ENCODE peak calls at places on chromosomes 2 and 18, in four cellular contexts. One of them, this sample, is unnamed.

GRCh38 chr2:47072728-47073191 is 82.3 kb downstream of the STPG4 start:
- DNase-seq in body of pancreas: no peak
- DNase-seq in mucosa of descending colon: peak; percentile 49
- DNase-seq in tibial nerve: peak; percentile 40
- DNase-seq in this sample: no peak

GRCh38 chr2:166147883-166148282 is 20.1 kb upstream of the SCN1A start:
- DNase-seq in mucosa of descending colon: no peak
- DNase-seq in tibial nerve: no peak
- DNase-seq in body of pancreas: no peak
- DNase-seq in this sample: no peak

GRCh38 chr2:2912731-2913130 is 464.9 kb downstream of the EIPR1 start:
- DNase-seq in mucosa of descending colon: no peak
- DNase-seq in tibial nerve: no peak
- DNase-seq in body of pancreas: no peak
- DNase-seq in this sample: no peak

GRCh38 chr2:158129037-158129436 is 27.4 kb downstream of the UPP2 start:
- DNase-seq in mucosa of descending colon: no peak
- DNase-seq in tibial nerve: no peak
- DNase-seq in body of pancreas: no peak
- DNase-seq in this sample: no peak

GRCh38 chr2:222904557-222905258 is 43.9 kb downstream of the ACSL3 start:
- DNase-seq in body of pancreas: no peak
- DNase-seq in mucosa of descending colon: no peak
- DNase-seq in tibial nerve: no peak
- DNase-seq in this sample: no peak

GRCh38 chr2:186912979-186913378 is 64.0 kb upstream of the ZSWIM2 start:
- DNase-seq in tibial nerve: no peak
- DNase-seq in mucosa of descending colon: no peak
- DNase-seq in body of pancreas: no peak
- DNase-seq in this sample: no peak

GRCh38 chr2:105737980-105738657 is 6.6 kb upstream of the NCK2 start:
- DNase-seq in body of pancreas: no peak
- DNase-seq in tibial nerve: no peak
- DNase-seq in mucosa of descending colon: no peak
- DNase-seq in this sample: no peak

GRCh38 chr2:126986788-126987187 is 88.1 kb downstream of the TEX51 start:
- DNase-seq in body of pancreas: no peak
- DNase-seq in tibial nerve: no peak
- DNase-seq in mucosa of descending colon: no peak
- DNase-seq in this sample: no peak

GRCh38 chr2:235976956-235977355 is 191.2 kb downstream of the GBX2 start:
- DNase-seq in tibial nerve: no peak
- DNase-seq in mucosa of descending colon: no peak
- DNase-seq in body of pancreas: no peak
- DNase-seq in this sample: no peak

GRCh38 chr2:153299809-153300208 is 178.8 kb downstream of the RPRM start:
- DNase-seq in mucosa of descending colon: no peak
- DNase-seq in tibial nerve: no peak
- DNase-seq in body of pancreas: no peak
- DNase-seq in this sample: no peak

GRCh38 chr2:138922973-138923563 is 142.9 kb upstream of the NXPH2 start:
- DNase-seq in mucosa of descending colon: no peak
- DNase-seq in body of pancreas: no peak
- DNase-seq in tibial nerve: no peak
- DNase-seq in this sample: no peak

GRCh38 chr2:64869126-64869525 is 120.1 kb upstream of the SLC1A4 start:
- DNase-seq in tibial nerve: no peak
- DNase-seq in mucosa of descending colon: no peak
- DNase-seq in body of pancreas: no peak
- DNase-seq in this sample: no peak

GRCh38 chr2:150624001-150624401 is 136.5 kb upstream of the RND3 start:
- DNase-seq in body of pancreas: no peak
- DNase-seq in mucosa of descending colon: no peak
- DNase-seq in tibial nerve: no peak
- DNase-seq in this sample: no peak

GRCh38 chr2:14678754-14679153 is 46.2 kb downstream of the LRATD1 start:
- DNase-seq in body of pancreas: no peak
- DNase-seq in mucosa of descending colon: no peak
- DNase-seq in tibial nerve: no peak
- DNase-seq in this sample: no peak

GRCh38 chr2:224909885-224910517 is 132.3 kb downstream of the DOCK10 start:
- DNase-seq in body of pancreas: peak; percentile 45
- DNase-seq in tibial nerve: peak; percentile 69
- DNase-seq in mucosa of descending colon: no peak
- DNase-seq in this sample: peak; percentile 46

GRCh38 chr2:191831410-191831994 is 15.4 kb downstream of the CAVIN2 start:
- DNase-seq in mucosa of descending colon: no peak
- DNase-seq in body of pancreas: no peak
- DNase-seq in tibial nerve: no peak
- DNase-seq in this sample: no peak

GRCh38 chr18:43651067-43651466 is 373.8 kb upstream of the SYT4 start:
- DNase-seq in tibial nerve: no peak
- DNase-seq in body of pancreas: no peak
- DNase-seq in mucosa of descending colon: no peak
- DNase-seq in this sample: no peak

GRCh38 chr2:112836695-112837117 is at the start of gene IL1B:
- DNase-seq in mucosa of descending colon: no peak
- DNase-seq in body of pancreas: no peak
- DNase-seq in tibial nerve: no peak
- DNase-seq in this sample: no peak

GRCh38 chr18:12258719-12259705 is 4.9 kb downstream of the CIDEA start:
- DNase-seq in tibial nerve: no peak
- DNase-seq in mucosa of descending colon: no peak
- DNase-seq in body of pancreas: no peak
- DNase-seq in this sample: no peak

GRCh38 chr18:304887-305529 is 37.2 kb upstream of the THOC1 start:
- DNase-seq in tibial nerve: no peak
- DNase-seq in body of pancreas: no peak
- DNase-seq in mucosa of descending colon: no peak
- DNase-seq in this sample: no peak

GRCh38 chr18:32093106-32093511 is 1.4 kb downstream of the RNF138 start:
- DNase-seq in mucosa of descending colon: peak; percentile 57
- DNase-seq in tibial nerve: peak; percentile 36
- DNase-seq in body of pancreas: peak; percentile 63
- DNase-seq in this sample: peak; percentile 47

GRCh38 chr2:128215897-128216645 is 102.6 kb downstream of the HS6ST1 start:
- DNase-seq in tibial nerve: no peak
- DNase-seq in mucosa of descending colon: no peak
- DNase-seq in body of pancreas: no peak
- DNase-seq in this sample: no peak

GRCh38 chr2:168874368-168875005 is 15.7 kb downstream of the SPC25 start:
- DNase-seq in tibial nerve: no peak
- DNase-seq in mucosa of descending colon: peak; percentile 50
- DNase-seq in body of pancreas: no peak
- DNase-seq in this sample: no peak

GRCh38 chr2:26927221-26927620 is 43.2 kb upstream of the MAPRE3 start:
- DNase-seq in mucosa of descending colon: no peak
- DNase-seq in tibial nerve: no peak
- DNase-seq in body of pancreas: no peak
- DNase-seq in this sample: no peak

GRCh38 chr2:202016579-202017227 is 17.0 kb upstream of the FZD7 start:
- DNase-seq in mucosa of descending colon: no peak
- DNase-seq in tibial nerve: no peak
- DNase-seq in body of pancreas: no peak
- DNase-seq in this sample: no peak

GRCh38 chr2:238061310-238062202 is 755 bp downstream of the SCLY start:
- DNase-seq in mucosa of descending colon: peak; percentile 38
- DNase-seq in body of pancreas: peak; percentile 58
- DNase-seq in tibial nerve: peak; percentile 14
- DNase-seq in this sample: peak; percentile 2

DNA sequence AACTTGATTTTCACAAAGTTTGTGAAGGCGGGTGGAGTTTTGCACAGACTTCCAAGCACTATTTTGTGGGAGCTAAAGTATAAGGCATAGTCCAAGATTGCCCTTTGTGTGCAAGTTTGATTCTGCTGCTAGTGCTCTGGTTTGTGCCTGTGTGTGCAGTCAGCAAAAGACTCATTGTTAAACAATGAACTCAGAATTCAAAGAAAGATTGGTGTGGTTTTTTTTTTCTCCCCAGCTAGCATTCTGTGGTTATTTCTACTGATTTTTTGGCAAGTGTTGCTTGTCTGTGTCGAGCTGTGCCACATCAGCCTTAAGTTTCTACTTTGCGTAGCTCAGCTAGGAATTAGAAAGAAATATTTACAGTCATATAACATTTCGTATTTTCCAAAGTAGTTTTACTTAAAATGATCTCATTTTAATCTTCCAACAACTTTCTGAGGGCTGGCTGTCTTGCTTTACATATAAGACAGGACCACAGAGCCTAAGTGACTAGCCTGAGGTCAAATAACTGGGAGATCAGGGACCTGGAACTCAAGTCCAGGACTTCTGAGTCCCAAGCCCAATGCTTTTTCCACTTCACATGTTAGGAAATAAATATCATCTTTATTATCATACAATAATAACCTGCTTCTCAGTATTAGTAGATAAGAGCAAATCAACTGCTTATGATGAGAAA is 69.8 kb downstream of the BABAM2 start:
- DNase-seq in mucosa of descending colon: no peak
- DNase-seq in body of pancreas: no peak
- DNase-seq in tibial nerve: no peak
- DNase-seq in this sample: peak; percentile 47
- H3K4me3 ChIP-seq in mucosa of descending colon: no peak overlapping the region
- H3K4me3 ChIP-seq in body of pancreas: no peak overlapping the region
- H3K4me3 ChIP-seq in tibial nerve: no peak overlapping the region
- H3K4me3 ChIP-seq in this sample: no peak overlapping the region

GRCh38 chr2:220528180-220528579 is 900.8 kb downstream of the SLC4A3 start:
- DNase-seq in mucosa of descending colon: no peak
- DNase-seq in tibial nerve: no peak
- DNase-seq in body of pancreas: no peak
- DNase-seq in this sample: no peak
- H3K9me3 ChIP-seq in mucosa of descending colon: no peaks in the 10 kb centered on the region
- H3K9me3 ChIP-seq in tibial nerve: no peaks in the 10 kb centered on the region
- H3K9me3 ChIP-seq in body of pancreas: no peaks in the 10 kb centered on the region
- H3K9me3 ChIP-seq in this sample: no peaks in the 10 kb centered on the region

GRCh38 chr2:189569295-189569925 is 11.2 kb downstream of the SLC40A1 start:
- DNase-seq in tibial nerve: no peak
- DNase-seq in body of pancreas: no peak
- DNase-seq in mucosa of descending colon: no peak
- DNase-seq in this sample: no peak
- H3K4me1 ChIP-seq in tibial nerve: peaks cover 10% of the 10 kb centered on the region
- H3K4me1 ChIP-seq in body of pancreas: peaks cover 10% of the 10 kb centered on the region
- H3K4me1 ChIP-seq in mucosa of descending colon: peaks cover 3% of the 10 kb centered on the region
- H3K4me1 ChIP-seq in this sample: peaks cover 37% of the 10 kb centered on the region

GRCh38 chr2:164622338-164623106 is 1.2 kb upstream of the GRB14 start:
- DNase-seq in mucosa of descending colon: no peak
- DNase-seq in tibial nerve: no peak
- DNase-seq in body of pancreas: no peak
- DNase-seq in this sample: no peak
- H3K4me3 ChIP-seq in mucosa of descending colon: no peak overlapping the region
- H3K4me3 ChIP-seq in tibial nerve: no peak overlapping the region
- H3K4me3 ChIP-seq in body of pancreas: no peak overlapping the region
- H3K4me3 ChIP-seq in this sample: no peak overlapping the region

DNA sequence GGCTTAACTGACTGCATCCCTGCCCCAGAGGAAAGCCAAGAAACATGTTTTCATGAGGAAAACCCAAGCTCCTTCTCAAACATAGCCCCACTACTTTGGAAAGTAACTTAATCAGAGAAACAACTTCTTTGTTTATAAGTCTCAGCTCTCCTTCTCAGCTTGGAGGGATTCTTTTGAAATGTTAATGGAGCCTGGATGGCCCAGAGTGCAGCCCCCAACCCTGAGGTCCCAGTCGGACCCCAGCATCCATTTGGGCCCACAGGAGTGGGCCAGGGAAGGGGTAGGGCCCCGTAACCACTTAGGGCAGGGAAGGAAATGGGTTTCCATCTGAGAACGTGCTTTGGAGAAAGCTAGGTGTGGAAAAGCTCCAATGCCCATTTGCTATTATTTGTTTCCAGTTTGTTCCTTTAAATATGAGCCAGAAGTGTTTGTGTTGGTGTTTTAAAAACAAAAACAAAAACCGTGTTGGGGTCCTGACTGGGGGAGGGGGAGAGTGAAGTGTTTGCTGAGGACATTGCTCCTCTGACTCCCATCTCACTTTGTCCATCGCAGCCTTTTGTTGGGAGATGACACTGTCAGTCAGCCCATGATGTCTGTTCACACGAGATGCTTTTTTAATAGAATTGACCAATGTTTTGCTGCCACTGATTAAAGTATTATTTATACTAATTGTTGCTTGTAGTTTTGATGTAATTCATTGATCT is 1.6 kb upstream of the HOXD3 start:
- DNase-seq in tibial nerve: no peak
- DNase-seq in mucosa of descending colon: no peak
- DNase-seq in body of pancreas: no peak
- DNase-seq in this sample: no peak
- H3K9me3 ChIP-seq in tibial nerve: no peaks in the 10 kb centered on the region
- H3K9me3 ChIP-seq in mucosa of descending colon: no peaks in the 10 kb centered on the region
- H3K9me3 ChIP-seq in body of pancreas: no peaks in the 10 kb centered on the region
- H3K9me3 ChIP-seq in this sample: no peaks in the 10 kb centered on the region

GRCh38 chr2:195592101-195592500 is 64.9 kb upstream of the SLC39A10 start:
- DNase-seq in mucosa of descending colon: no peak
- DNase-seq in tibial nerve: no peak
- DNase-seq in body of pancreas: no peak
- DNase-seq in this sample: no peak
- H3K4me1 ChIP-seq in mucosa of descending colon: no peaks in the 10 kb centered on the region
- H3K4me1 ChIP-seq in tibial nerve: no peaks in the 10 kb centered on the region
- H3K4me1 ChIP-seq in body of pancreas: no peaks in the 10 kb centered on the region
- H3K4me1 ChIP-seq in this sample: peaks cover 8% of the 10 kb centered on the region

DNA sequence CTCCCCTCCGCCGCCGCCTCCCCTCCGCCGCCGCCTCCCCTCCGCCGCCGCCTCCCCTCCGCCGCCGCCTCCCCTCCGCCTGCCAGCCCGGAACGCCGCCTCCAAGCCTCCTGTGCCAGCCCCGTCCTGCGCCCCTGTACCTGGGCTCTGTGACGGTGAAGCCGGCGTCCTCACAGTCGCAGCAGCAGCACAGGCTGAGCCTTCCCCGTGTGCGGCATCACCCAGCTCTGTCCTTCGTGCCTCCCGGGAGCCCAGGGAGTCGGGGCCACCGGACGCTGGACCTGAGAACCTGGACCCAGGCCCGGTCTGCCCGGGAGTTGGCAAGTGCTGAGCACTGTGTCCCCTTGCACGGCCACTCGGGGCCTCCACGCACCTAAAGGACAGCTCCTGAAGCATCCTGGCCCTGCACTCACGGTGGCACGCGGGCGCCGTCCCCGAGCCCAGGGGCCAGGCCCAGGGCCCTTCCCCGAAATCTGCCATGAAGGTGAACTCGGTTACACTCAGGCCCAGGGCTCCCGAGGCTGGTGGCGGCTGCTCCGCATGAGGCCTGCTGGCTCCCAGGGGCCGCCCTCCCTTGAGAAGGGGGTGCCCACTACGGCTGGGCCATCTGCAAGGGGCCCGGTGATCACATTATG is 32.9 kb downstream of the RTP5 start:
- DNase-seq in tibial nerve: no peak
- DNase-seq in mucosa of descending colon: no peak
- DNase-seq in body of pancreas: peak; percentile 73
- DNase-seq in this sample: no peak
- H3K4me3 ChIP-seq in tibial nerve: no peak overlapping the region
- H3K4me3 ChIP-seq in mucosa of descending colon: no peak overlapping the region
- H3K4me3 ChIP-seq in body of pancreas: no peak overlapping the region
- H3K4me3 ChIP-seq in this sample: no peak overlapping the region

GRCh38 chr18:64275593-64276309 is 126.9 kb upstream of the LINC00305 start:
- DNase-seq in mucosa of descending colon: no peak
- DNase-seq in body of pancreas: no peak
- DNase-seq in tibial nerve: no peak
- DNase-seq in this sample: no peak
- H3K9me3 ChIP-seq in mucosa of descending colon: no peaks in the 10 kb centered on the region
- H3K9me3 ChIP-seq in body of pancreas: no peaks in the 10 kb centered on the region
- H3K9me3 ChIP-seq in tibial nerve: no peaks in the 10 kb centered on the region
- H3K9me3 ChIP-seq in this sample: no peaks in the 10 kb centered on the region

GRCh38 chr2:219423656-219424378 is 5.6 kb downstream of the DES start:
- DNase-seq in tibial nerve: no peak
- DNase-seq in body of pancreas: no peak
- DNase-seq in mucosa of descending colon: no peak
- DNase-seq in this sample: no peak
- H3K4me1 ChIP-seq in tibial nerve: no peaks in the 10 kb centered on the region
- H3K4me1 ChIP-seq in body of pancreas: peaks cover 2% of the 10 kb centered on the region
- H3K4me1 ChIP-seq in mucosa of descending colon: peaks cover 4% of the 10 kb centered on the region
- H3K4me1 ChIP-seq in this sample: no peaks in the 10 kb centered on the region